ENCODE peak calls at places on chromosomes 6 and 20, in seven cellular contexts. L is hypothalamus; M is NCI-H1105 treated with DMSO at 0.1 percent for 48 hours; B is effector memory CD4-positive, alpha-beta T cell; R is activated T-cell treated with anti-CD3 and anti-CD28 coated beads, Interleukin-2, amount 50 U/mL, for 72 hours; J is OCI-M1; H is CD8-positive, alpha-beta memory T cell. U is an unnamed sample.

GRCh38 chr6:170554888-170555137 is 644 bp downstream of the TBP start:
- DNase-seq in L (no peak), J (no peak), M (no peak), H (no peak), R (no peak), B (no peak), U (no peak)

GRCh38 chr6:133170602-133171001 is 70.6 kb upstream of the EYA4 start:
- DNase-seq in M (no peak), L (no peak), H (no peak), B (no peak), R (no peak), J (no peak), U (no peak)

GRCh38 chr20:44495257-44495656 is 19.6 kb downstream of the TTPAL start:
- DNase-seq in R (peak; percentile 13), J (peak; percentile 13), H (no peak), L (no peak), B (no peak), M (no peak), U (no peak)

GRCh38 chr20:3784863-3785239 is 1.7 kb downstream of the CENPB start:
- DNase-seq in R (no peak), L (no peak), H (no peak), J (no peak), B (no peak), M (no peak), U (no peak)

GRCh38 chr20:63854766-63855362 is 6.4 kb upstream of the ABHD16B start:
- DNase-seq in H (no peak), M (no peak), B (no peak), L (no peak), J (no peak), R (no peak), U (no peak)

GRCh38 chr6:21895591-21895990 is 302.0 kb downstream of the SOX4 start:
- DNase-seq in M (no peak), B (no peak), R (no peak), J (no peak), H (no peak), L (no peak), U (no peak)

GRCh38 chr6:18243302-18243893 is 20.9 kb downstream of the DEK start:
- DNase-seq in R (no peak), M (no peak), B (no peak), H (no peak), L (no peak), J (peak; percentile 37), U (no peak)

GRCh38 chr6:17418281-17419188 is 25.1 kb downstream of the CAP2 start:
- DNase-seq in M (no peak), B (no peak), H (no peak), L (no peak), R (no peak), J (peak; percentile 18), U (no peak)

U was measured in T-helper 9 cell.